ENCODE peak calls at places on chromosomes 12 and 14, in five cellular contexts. H is thyroid gland, Z is keratinocyte, K is kidney epithelial cell, R is lung. U is an unnamed sample.

GRCh38 chr12:95413576-95413975 is 60.4 kb upstream of the METAP2 start:
- DNase-seq in H (no peak), Z (no peak), K (no peak), R (no peak), U (peak)

GRCh38 chr12:9248435-9248834 is 40.2 kb upstream of the PZP start:
- DNase-seq in H (no peak), Z (no peak), K (no peak), R (no peak), U (no peak)

GRCh38 chr14:53539489-53540126 is 386.5 kb upstream of the DDHD1 start:
- DNase-seq in H (peak), Z (peak), K (no peak), R (peak), U (peak)

GRCh38 chr14:23356662-23357061 is 4.0 kb upstream of the SLC22A17 start:
- DNase-seq in H (no peak), Z (no peak), K (no peak), R (no peak), U (no peak)

GRCh38 chr14:48967419-48967818 is 618.8 kb downstream of the RPS29 start:
- DNase-seq in H (no peak), Z (no peak), K (no peak), R (no peak), U (no peak)

GRCh38 chr12:116813271-116814041 is 67.8 kb downstream of the HRK start:
- DNase-seq in H (no peak), Z (peak), K (peak), R (no peak), U (no peak)

GRCh38 chr14:50230601-50231474 is 540 bp downstream of the SOS2 start:
- DNase-seq in H (peak), Z (peak), K (no peak), R (peak), U (peak)

GRCh38 chr12:47920913-47921312 is 16.1 kb upstream of the VDR start:
- DNase-seq in H (no peak), Z (no peak), K (no peak), R (no peak), U (no peak)

GRCh38 chr14:103058209-103059055 is 1.1 kb upstream of the CDC42BPB start:
- DNase-seq in H (no peak), Z (no peak), K (no peak), R (no peak), U (peak)

GRCh38 chr14:52399104-52399503 is 85.0 kb downstream of the PTGER2 start:
- DNase-seq in H (no peak), Z (no peak), K (no peak), R (no peak), U (no peak)

GRCh38 chr14:52397844-52398243 is 83.7 kb downstream of the PTGER2 start:
- DNase-seq in H (no peak), Z (no peak), K (no peak), R (no peak), U (peak)

GRCh38 chr14:52400846-52401245 is 86.7 kb downstream of the PTGER2 start:
- DNase-seq in H (no peak), Z (no peak), K (no peak), R (no peak), U (no peak)

GRCh38 chr14:52402812-52403526 is 88.9 kb downstream of the PTGER2 start:
- DNase-seq in H (no peak), Z (no peak), K (no peak), R (no peak), U (peak)

DNA sequence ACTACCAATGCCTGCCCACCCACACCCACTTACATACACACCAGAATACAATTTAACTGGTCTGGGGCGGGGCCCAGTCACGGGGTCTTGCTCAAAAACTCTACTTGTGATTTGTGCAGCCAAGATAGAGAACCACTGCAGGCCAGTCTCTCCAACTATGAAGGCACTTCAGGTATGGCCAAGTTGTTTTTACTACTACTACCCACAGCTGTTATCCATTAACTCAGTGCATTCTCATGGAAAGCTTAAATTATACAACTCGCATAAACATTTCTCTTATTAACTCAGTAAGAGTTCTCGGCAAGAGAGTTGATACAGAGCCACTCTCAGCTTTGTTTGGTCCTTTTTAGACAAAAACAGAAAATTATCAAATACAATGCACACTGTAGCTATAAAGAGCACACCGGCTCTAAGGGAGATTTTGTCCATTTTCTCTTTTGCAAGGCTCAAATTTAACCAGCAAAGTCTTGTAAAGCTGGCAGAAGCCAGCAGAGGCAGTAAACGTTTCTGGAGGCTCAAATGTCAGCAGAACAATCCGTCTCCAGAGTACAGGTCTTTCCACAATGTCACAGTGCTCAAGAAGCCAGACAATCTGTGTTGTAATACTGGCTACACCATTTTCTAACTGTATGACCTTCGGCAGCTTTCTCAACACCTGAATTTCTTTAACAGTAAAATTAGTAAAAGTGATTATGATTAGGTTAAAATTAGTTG is 85.9 kb downstream of the PTGER2 start:
- DNase-seq in H (no peak), Z (no peak), K (peak), R (no peak), U (peak)
- TF ChIP-seq CTCF in H (no peak), Z (peak), K (peak), R (no peak), U (peak)

GRCh38 chr12:106783515-106783914 is 9.0 kb downstream of the RIC8B start:
- DNase-seq in H (no peak), Z (no peak), K (no peak), R (no peak), U (no peak)
- H3K4me3 ChIP-seq in H (no peak), Z (no peak), K (no peak), R (no peak), U (no peak)

GRCh38 chr14:99460793-99461192 is 19.9 kb downstream of the SETD3 start:
- DNase-seq in H (no peak), Z (peak), K (no peak), R (no peak), U (no peak)
- TF ChIP-seq CTCF in H (no peak), Z (no peak), K (no peak), R (no peak), U (no peak)

GRCh38 chr12:31745242-31745641 is 16.4 kb upstream of the AMN1 start:
- DNase-seq in H (no peak), Z (no peak), K (no peak), R (no peak), U (no peak)

GRCh38 chr12:31749024-31749704 is 20.3 kb upstream of the AMN1 start:
- DNase-seq in H (peak), Z (peak), K (peak), R (peak), U (peak)

GRCh38 chr12:31752450-31752849 is 23.6 kb upstream of the AMN1 start:
- DNase-seq in H (no peak), Z (no peak), K (no peak), R (no peak), U (no peak)

GRCh38 chr12:31750747-31751039 is 21.9 kb upstream of the AMN1 start:
- DNase-seq in H (no peak), Z (no peak), K (no peak), R (no peak), U (no peak)
- H3K4me3 ChIP-seq in H (no peak), Z (no peak), K (no peak), R (no peak), U (no peak)

GRCh38 chr14:64841772-64842490 is 37.8 kb downstream of the SPTB start:
- DNase-seq in H (no peak), Z (no peak), K (no peak), R (no peak), U (peak)

GRCh38 chr14:64844272-64844671 is 35.4 kb downstream of the SPTB start:
- DNase-seq in H (no peak), Z (no peak), K (no peak), R (no peak), U (no peak)

GRCh38 chr14:64844993-64845536 is 34.6 kb downstream of the SPTB start:
- DNase-seq in H (no peak), Z (no peak), K (no peak), R (no peak), U (no peak)

GRCh38 chr14:64838656-64839055 is 41.1 kb downstream of the SPTB start:
- DNase-seq in H (no peak), Z (peak), K (no peak), R (no peak), U (no peak)

GRCh38 chr14:64841121-64841611 is 38.5 kb downstream of the SPTB start:
- DNase-seq in H (no peak), Z (peak), K (peak), R (no peak), U (peak)
- TF ChIP-seq CTCF in H (no peak), Z (peak), K (peak), R (no peak), U (peak)

DNA sequence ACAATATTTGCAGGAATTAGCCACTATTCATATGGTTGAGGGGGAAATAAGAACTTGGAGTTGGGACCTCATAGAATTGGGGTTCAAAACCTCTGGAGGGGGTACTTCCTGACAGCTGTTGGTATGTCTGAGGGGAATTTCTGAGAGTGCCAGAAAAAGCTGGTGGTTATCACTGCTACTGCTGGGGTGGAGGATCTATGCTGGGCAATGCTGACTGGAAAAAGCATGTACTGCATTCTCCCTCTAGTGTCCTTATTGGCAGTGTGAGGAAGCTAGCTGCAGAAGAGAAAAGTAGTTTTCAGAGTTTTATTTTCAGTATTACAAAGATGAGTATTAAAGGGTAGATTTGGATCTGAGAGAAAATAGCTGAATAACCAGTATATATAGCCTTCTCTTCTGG is 88.8 kb downstream of the FUT8 start:
- DNase-seq in H (no peak), Z (no peak), K (no peak), R (no peak), U (no peak)
- H3K4me3 ChIP-seq in H (no peak), Z (no peak), K (no peak), R (no peak), U (no peak)

GRCh38 chr14:72975776-72976175 is 49.5 kb downstream of the DCAF4 start:
- DNase-seq in H (no peak), Z (no peak), K (no peak), R (no peak), U (no peak)
- TF ChIP-seq CTCF in H (no peak), Z (no peak), K (no peak), R (no peak), U (no peak)

DNA sequence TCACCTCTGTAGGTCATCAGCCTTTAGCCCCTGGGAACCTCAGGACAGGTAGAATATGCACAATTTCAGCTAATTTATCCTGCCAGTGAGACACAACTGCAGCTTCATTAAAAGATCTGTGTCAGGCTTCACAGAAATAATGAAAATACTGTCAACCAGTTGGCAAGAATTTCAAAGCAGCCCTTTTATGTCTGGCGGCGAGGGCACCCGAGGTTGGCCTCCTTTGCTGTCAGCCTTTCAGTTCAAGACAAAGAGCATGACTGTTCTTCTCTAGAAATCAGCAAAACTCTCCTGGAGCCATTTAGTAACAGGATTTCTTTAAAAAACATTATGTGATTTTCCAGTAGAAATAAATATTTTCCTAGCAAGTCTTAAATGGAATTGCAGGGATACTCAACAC is 75.9 kb downstream of the BBS10 start:
- DNase-seq in H (no peak), Z (no peak), K (no peak), R (no peak), U (no peak)
- H3K4me3 ChIP-seq in H (no peak), Z (no peak), K (no peak), R (no peak), U (no peak)

GRCh38 chr14:59918824-59919581 is 941 bp upstream of the LRRC9 start:
- DNase-seq in H (peak), Z (no peak), K (no peak), R (no peak), U (peak)

GRCh38 chr14:59920378-59920683 is 387 bp downstream of the LRRC9 start:
- DNase-seq in H (no peak), Z (no peak), K (no peak), R (no peak), U (no peak)

DNA sequence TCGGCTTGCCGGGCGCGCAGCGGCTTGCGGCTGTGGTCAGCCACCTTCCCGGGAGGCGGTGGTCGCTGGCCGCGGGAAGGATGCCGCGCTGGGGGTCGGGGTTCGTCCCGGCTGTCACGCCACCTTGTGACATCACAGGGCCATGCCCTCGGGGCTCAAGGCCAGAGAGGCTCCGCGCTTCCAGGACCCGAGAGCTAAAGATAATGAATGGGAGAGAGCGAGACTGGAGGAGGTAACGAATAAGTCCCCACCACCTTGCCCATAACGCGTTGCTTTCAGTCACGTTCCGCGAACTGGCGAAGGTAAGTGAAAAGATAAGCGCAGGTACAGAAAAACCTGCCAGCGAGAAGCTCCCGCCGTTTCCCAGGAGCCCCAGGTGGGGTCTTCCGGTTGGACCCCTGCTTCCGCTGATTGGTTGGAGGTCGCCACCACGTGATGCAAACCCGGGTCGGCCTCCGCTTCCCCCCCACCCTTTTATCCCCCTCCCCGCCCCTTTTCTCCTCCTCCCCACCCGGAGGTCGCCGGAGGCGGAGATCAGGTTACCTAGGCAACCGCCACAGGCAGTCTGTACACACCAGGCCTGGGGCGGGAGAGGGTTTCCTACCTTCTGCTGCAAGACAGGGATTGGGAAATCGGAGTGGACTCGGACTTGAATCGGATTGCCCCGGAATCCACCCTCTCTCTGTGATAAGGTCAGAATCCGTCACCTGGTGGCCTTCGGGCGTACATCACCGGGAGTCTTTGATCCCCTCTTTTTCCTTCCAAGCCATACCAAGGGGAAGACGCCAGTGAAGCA is at the start of gene LRRC9:
- DNase-seq in H (peak), Z (no peak), K (no peak), R (peak), U (no peak)
- TF ChIP-seq CTCF in H (no peak), Z (no peak), K (no peak), R (no peak), U (no peak)